ENCODE peak calls at places on chromosomes 16 and 17, in eight cellular contexts. One of them, this sample, is unnamed.

GRCh38 chr17:27423651-27424050 is 32.6 kb upstream of the KSR1 start:
- DNase-seq in Caco-2: no peak
- DNase-seq in CD8-positive, alpha-beta T cell: no peak
- DNase-seq in A549: no peak
- DNase-seq in stomach: no peak
- DNase-seq in OCI-LY7: peak; percentile 2
- DNase-seq in IMR-90: peak; percentile 51
- DNase-seq in sigmoid colon: no peak
- DNase-seq in this sample: no peak

GRCh38 chr16:82181456-82182185 is 11.6 kb upstream of the MPHOSPH6 start:
- DNase-seq in Caco-2: no peak
- DNase-seq in CD8-positive, alpha-beta T cell: no peak
- DNase-seq in A549: no peak
- DNase-seq in stomach: no peak
- DNase-seq in OCI-LY7: no peak
- DNase-seq in IMR-90: no peak
- DNase-seq in sigmoid colon: no peak
- DNase-seq in this sample: no peak

GRCh38 chr17:57599271-57600045 is 145.6 kb downstream of the CCDC182 start:
- DNase-seq in Caco-2: peak; percentile 2
- DNase-seq in CD8-positive, alpha-beta T cell: peak; percentile 74
- DNase-seq in A549: no peak
- DNase-seq in stomach: no peak
- DNase-seq in OCI-LY7: peak; percentile 50
- DNase-seq in IMR-90: no peak
- DNase-seq in sigmoid colon: no peak
- DNase-seq in this sample: no peak

GRCh38 chr17:57751971-57752905 is 7.1 kb upstream of the CCDC182 start:
- DNase-seq in Caco-2: no peak
- DNase-seq in CD8-positive, alpha-beta T cell: no peak
- DNase-seq in A549: no peak
- DNase-seq in stomach: no peak
- DNase-seq in OCI-LY7: no peak
- DNase-seq in IMR-90: no peak
- DNase-seq in sigmoid colon: no peak
- DNase-seq in this sample: no peak

GRCh38 chr17:75996665-75997590 is 3.7 kb upstream of the CDK3 start:
- DNase-seq in Caco-2: peak; percentile 89
- DNase-seq in CD8-positive, alpha-beta T cell: no peak
- DNase-seq in A549: no peak
- DNase-seq in stomach: peak; percentile 63
- DNase-seq in OCI-LY7: peak; percentile 32
- DNase-seq in IMR-90: peak; percentile 58
- DNase-seq in sigmoid colon: peak; percentile 68
- DNase-seq in this sample: no peak

GRCh38 chr16:15796885-15797284 is 59.9 kb downstream of the MYH11 start:
- DNase-seq in Caco-2: no peak
- DNase-seq in CD8-positive, alpha-beta T cell: no peak
- DNase-seq in A549: no peak
- DNase-seq in stomach: no peak
- DNase-seq in OCI-LY7: no peak
- DNase-seq in IMR-90: no peak
- DNase-seq in sigmoid colon: no peak
- DNase-seq in this sample: no peak

GRCh38 chr17:73232587-73233373 is 28.9 kb downstream of the CPSF4L start:
- DNase-seq in Caco-2: peak; percentile 52
- DNase-seq in CD8-positive, alpha-beta T cell: peak; percentile 50
- DNase-seq in A549: peak; percentile 55
- DNase-seq in stomach: peak; percentile 54
- DNase-seq in OCI-LY7: peak; percentile 58
- DNase-seq in IMR-90: peak; percentile 23
- DNase-seq in sigmoid colon: peak; percentile 70
- DNase-seq in this sample: peak; percentile 28

GRCh38 chr16:57413301-57413730 is 8.7 kb downstream of the CCL17 start:
- DNase-seq in Caco-2: no peak
- DNase-seq in CD8-positive, alpha-beta T cell: no peak
- DNase-seq in A549: no peak
- DNase-seq in stomach: no peak
- DNase-seq in OCI-LY7: peak; percentile 94
- DNase-seq in IMR-90: no peak
- DNase-seq in sigmoid colon: no peak
- DNase-seq in this sample: no peak

GRCh38 chr16:86789621-86790051 is 211.3 kb downstream of the FOXL1 start:
- DNase-seq in Caco-2: no peak
- DNase-seq in CD8-positive, alpha-beta T cell: no peak
- DNase-seq in A549: no peak
- DNase-seq in stomach: no peak
- DNase-seq in OCI-LY7: no peak
- DNase-seq in IMR-90: peak; percentile 43
- DNase-seq in sigmoid colon: peak; percentile 58
- DNase-seq in this sample: peak; percentile 59

GRCh38 chr16:80355335-80355734 is 185.5 kb upstream of the DYNLRB2 start:
- DNase-seq in Caco-2: no peak
- DNase-seq in CD8-positive, alpha-beta T cell: no peak
- DNase-seq in A549: no peak
- DNase-seq in stomach: no peak
- DNase-seq in OCI-LY7: no peak
- DNase-seq in IMR-90: no peak
- DNase-seq in sigmoid colon: no peak
- DNase-seq in this sample: no peak

GRCh38 chr17:27446569-27447301 is 9.5 kb upstream of the KSR1 start:
- DNase-seq in Caco-2: no peak
- DNase-seq in CD8-positive, alpha-beta T cell: no peak
- DNase-seq in A549: no peak
- DNase-seq in stomach: no peak
- DNase-seq in OCI-LY7: no peak
- DNase-seq in IMR-90: peak; percentile 100
- DNase-seq in sigmoid colon: no peak
- DNase-seq in this sample: peak; percentile 96

GRCh38 chr16:69847643-69848042 is 85.5 kb downstream of the WWP2 start:
- DNase-seq in Caco-2: no peak
- DNase-seq in CD8-positive, alpha-beta T cell: no peak
- DNase-seq in A549: no peak
- DNase-seq in stomach: no peak
- DNase-seq in OCI-LY7: no peak
- DNase-seq in IMR-90: no peak
- DNase-seq in sigmoid colon: no peak
- DNase-seq in this sample: no peak

GRCh38 chr17:54861469-54861983 is 39.1 kb upstream of the TOM1L1 start:
- DNase-seq in Caco-2: no peak
- DNase-seq in CD8-positive, alpha-beta T cell: no peak
- DNase-seq in A549: no peak
- DNase-seq in stomach: no peak
- DNase-seq in OCI-LY7: no peak
- DNase-seq in IMR-90: no peak
- DNase-seq in sigmoid colon: no peak
- DNase-seq in this sample: no peak

GRCh38 chr16:76385831-76386230 is 108.6 kb downstream of the CNTNAP4 start:
- DNase-seq in Caco-2: no peak
- DNase-seq in CD8-positive, alpha-beta T cell: no peak
- DNase-seq in A549: no peak
- DNase-seq in stomach: no peak
- DNase-seq in OCI-LY7: no peak
- DNase-seq in IMR-90: no peak
- DNase-seq in sigmoid colon: no peak
- DNase-seq in this sample: no peak

GRCh38 chr17:61376931-61377838 is 22.5 kb upstream of the TBX2 start:
- DNase-seq in Caco-2: no peak
- DNase-seq in CD8-positive, alpha-beta T cell: no peak
- DNase-seq in A549: no peak
- DNase-seq in stomach: no peak
- DNase-seq in OCI-LY7: no peak
- DNase-seq in IMR-90: no peak
- DNase-seq in sigmoid colon: no peak
- DNase-seq in this sample: no peak

GRCh38 chr16:56939801-56940200 is 7.9 kb downstream of the HERPUD1 start:
- DNase-seq in Caco-2: no peak
- DNase-seq in CD8-positive, alpha-beta T cell: no peak
- DNase-seq in A549: no peak
- DNase-seq in stomach: no peak
- DNase-seq in OCI-LY7: no peak
- DNase-seq in IMR-90: no peak
- DNase-seq in sigmoid colon: peak; percentile 26
- DNase-seq in this sample: no peak

GRCh38 chr17:19650826-19651225 is 2.3 kb downstream of the ALDH3A2 start:
- DNase-seq in Caco-2: no peak
- DNase-seq in CD8-positive, alpha-beta T cell: no peak
- DNase-seq in A549: no peak
- DNase-seq in stomach: no peak
- DNase-seq in OCI-LY7: no peak
- DNase-seq in IMR-90: peak; percentile 59
- DNase-seq in sigmoid colon: no peak
- DNase-seq in this sample: no peak

GRCh38 chr16:66728117-66728787 is 23.2 kb downstream of the DYNC1LI2 start:
- DNase-seq in Caco-2: no peak
- DNase-seq in CD8-positive, alpha-beta T cell: no peak
- DNase-seq in A549: peak; percentile 61
- DNase-seq in stomach: peak; percentile 37
- DNase-seq in OCI-LY7: peak; percentile 74
- DNase-seq in IMR-90: peak; percentile 67
- DNase-seq in sigmoid colon: peak; percentile 67
- DNase-seq in this sample: peak; percentile 13

GRCh38 chr17:66665194-66665593 is 169.7 kb upstream of the CACNG5 start:
- DNase-seq in Caco-2: no peak
- DNase-seq in CD8-positive, alpha-beta T cell: no peak
- DNase-seq in A549: no peak
- DNase-seq in stomach: no peak
- DNase-seq in OCI-LY7: no peak
- DNase-seq in IMR-90: peak; percentile 32
- DNase-seq in sigmoid colon: no peak
- DNase-seq in this sample: no peak

GRCh38 chr16:47851026-47851610 is 304.7 kb downstream of the ABCC12 start:
- DNase-seq in Caco-2: no peak
- DNase-seq in CD8-positive, alpha-beta T cell: no peak
- DNase-seq in A549: no peak
- DNase-seq in stomach: no peak
- DNase-seq in OCI-LY7: no peak
- DNase-seq in IMR-90: no peak
- DNase-seq in sigmoid colon: no peak
- DNase-seq in this sample: no peak

GRCh38 chr17:17042851-17043667 is 802 bp downstream of the MPRIP start:
- DNase-seq in Caco-2: peak; percentile 36
- DNase-seq in CD8-positive, alpha-beta T cell: no peak
- DNase-seq in A549: no peak
- DNase-seq in stomach: no peak
- DNase-seq in OCI-LY7: peak; percentile 30
- DNase-seq in IMR-90: peak; percentile 66
- DNase-seq in sigmoid colon: no peak
- DNase-seq in this sample: no peak

DNA sequence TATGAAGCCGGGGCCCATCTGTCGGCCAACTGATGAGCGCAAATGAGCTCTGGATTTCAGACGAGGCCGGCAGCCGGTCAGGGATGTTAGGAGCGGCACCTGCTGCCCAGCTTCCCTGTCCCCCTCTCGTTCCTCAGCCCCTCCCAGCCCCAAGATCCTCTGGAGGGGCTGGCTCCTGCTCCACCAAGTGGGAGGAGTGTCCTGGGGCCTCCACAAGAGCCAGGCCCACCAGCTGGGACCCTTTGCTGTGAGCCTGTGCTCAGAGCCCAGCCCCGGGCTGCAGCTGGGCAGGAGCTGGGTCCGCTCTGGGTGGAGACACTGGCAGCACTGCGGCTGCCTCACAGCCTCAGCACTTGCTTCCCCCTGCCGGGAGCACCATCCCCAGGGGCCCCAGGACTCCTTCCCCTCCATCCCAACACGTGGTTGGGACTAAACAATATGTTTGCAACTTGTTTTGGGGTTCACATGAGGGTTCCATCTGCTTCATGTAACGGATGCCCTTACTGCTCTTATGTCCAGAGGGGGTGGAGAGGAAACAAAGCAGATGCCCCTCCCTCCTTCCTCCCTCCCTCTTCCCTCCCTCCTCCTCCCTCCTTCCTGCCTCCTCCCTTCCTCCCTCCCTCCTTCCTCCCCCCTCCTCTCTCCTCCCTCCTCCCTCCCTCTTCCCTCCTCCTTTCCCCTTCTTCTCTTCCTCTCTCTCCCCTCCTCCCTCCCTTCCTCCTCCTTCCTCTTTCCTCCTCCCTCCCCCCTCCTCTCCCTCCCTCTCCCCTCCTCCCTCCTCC is 16.2 kb upstream of the CBFA2T3 start:
- DNase-seq in Caco-2: no peak
- DNase-seq in CD8-positive, alpha-beta T cell: no peak
- DNase-seq in A549: no peak
- DNase-seq in stomach: no peak
- DNase-seq in OCI-LY7: peak; percentile 67
- DNase-seq in IMR-90: no peak
- DNase-seq in sigmoid colon: no peak
- DNase-seq in this sample: no peak
- H3K4me3 ChIP-seq in Caco-2: no peak overlapping the region
- H3K4me3 ChIP-seq in CD8-positive, alpha-beta T cell: no peak overlapping the region
- H3K4me3 ChIP-seq in A549: no peak overlapping the region
- H3K4me3 ChIP-seq in stomach: no peak overlapping the region
- H3K4me3 ChIP-seq in OCI-LY7: peak overlapping the region; percentile 43
- H3K4me3 ChIP-seq in IMR-90: no peak overlapping the region
- H3K4me3 ChIP-seq in sigmoid colon: no peak overlapping the region
- H3K4me3 ChIP-seq in this sample: no peak overlapping the region

DNA sequence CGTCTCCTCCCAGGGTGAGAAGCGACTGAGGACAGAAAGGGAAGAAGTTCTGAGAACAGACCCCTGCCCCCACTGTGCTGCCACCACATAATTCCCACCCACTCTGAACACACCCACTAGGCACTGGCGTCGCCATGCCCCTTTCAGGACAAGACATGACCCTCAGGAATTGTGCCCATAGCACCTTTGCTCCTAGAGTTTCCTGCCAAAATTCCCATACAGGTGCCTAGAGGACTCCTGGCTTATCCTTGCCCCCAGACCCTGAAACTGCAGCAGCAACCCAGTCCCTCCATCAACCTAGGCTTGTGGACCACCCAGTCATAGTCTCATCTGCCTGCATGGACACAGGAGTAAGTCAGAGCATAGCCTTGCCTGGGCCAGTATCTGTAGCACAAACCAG is 157.7 kb upstream of the ZNF267 start:
- DNase-seq in Caco-2: no peak
- DNase-seq in CD8-positive, alpha-beta T cell: no peak
- DNase-seq in A549: no peak
- DNase-seq in stomach: no peak
- DNase-seq in OCI-LY7: no peak
- DNase-seq in IMR-90: no peak
- DNase-seq in sigmoid colon: no peak
- DNase-seq in this sample: no peak
- H3K9me3 ChIP-seq in Caco-2: no peaks in the 10 kb centered on the region
- H3K9me3 ChIP-seq in CD8-positive, alpha-beta T cell: no peaks in the 10 kb centered on the region
- H3K9me3 ChIP-seq in A549: peaks cover 19% of the 10 kb centered on the region
- H3K9me3 ChIP-seq in stomach: no peaks in the 10 kb centered on the region
- H3K9me3 ChIP-seq in OCI-LY7: no peaks in the 10 kb centered on the region
- H3K9me3 ChIP-seq in IMR-90: no peaks in the 10 kb centered on the region
- H3K9me3 ChIP-seq in sigmoid colon: no peaks in the 10 kb centered on the region
- H3K9me3 ChIP-seq in this sample: no peaks in the 10 kb centered on the region

GRCh38 chr16:4746991-4747574 is 12.7 kb downstream of the DNAAF8 start:
- DNase-seq in Caco-2: no peak
- DNase-seq in CD8-positive, alpha-beta T cell: no peak
- DNase-seq in A549: no peak
- DNase-seq in stomach: no peak
- DNase-seq in OCI-LY7: no peak
- DNase-seq in IMR-90: no peak
- DNase-seq in sigmoid colon: no peak
- DNase-seq in this sample: peak; percentile 51
- H3K4me3 ChIP-seq in Caco-2: no peak overlapping the region
- H3K4me3 ChIP-seq in CD8-positive, alpha-beta T cell: no peak overlapping the region
- H3K4me3 ChIP-seq in A549: no peak overlapping the region
- H3K4me3 ChIP-seq in stomach: no peak overlapping the region
- H3K4me3 ChIP-seq in OCI-LY7: no peak overlapping the region
- H3K4me3 ChIP-seq in IMR-90: no peak overlapping the region
- H3K4me3 ChIP-seq in sigmoid colon: no peak overlapping the region
- H3K4me3 ChIP-seq in this sample: no peak overlapping the region

GRCh38 chr17:71360301-71360700 is 760.5 kb upstream of the SOX9 start:
- DNase-seq in Caco-2: no peak
- DNase-seq in CD8-positive, alpha-beta T cell: no peak
- DNase-seq in A549: no peak
- DNase-seq in stomach: no peak
- DNase-seq in OCI-LY7: no peak
- DNase-seq in IMR-90: peak; percentile 22
- DNase-seq in sigmoid colon: no peak
- DNase-seq in this sample: no peak
- H3K9me3 ChIP-seq in Caco-2: peaks cover 10% of the 10 kb centered on the region
- H3K9me3 ChIP-seq in CD8-positive, alpha-beta T cell: no peaks in the 10 kb centered on the region
- H3K9me3 ChIP-seq in A549: no peaks in the 10 kb centered on the region
- H3K9me3 ChIP-seq in stomach: no peaks in the 10 kb centered on the region
- H3K9me3 ChIP-seq in OCI-LY7: no peaks in the 10 kb centered on the region
- H3K9me3 ChIP-seq in IMR-90: no peaks in the 10 kb centered on the region
- H3K9me3 ChIP-seq in sigmoid colon: no peaks in the 10 kb centered on the region
- H3K9me3 ChIP-seq in this sample: no peaks in the 10 kb centered on the region

This sample was measured in MG63.